ENCODE peak calls at places on chromosomes 16 and 17, in five cellular contexts. I, H, X, G and R are unnamed samples.

GRCh38 chr16:72287646-72288045 is 115.7 kb upstream of the PMFBP1 start:
- DNase-seq in X (no peak), I (no peak), H (no peak), G (no peak), R (no peak)

GRCh38 chr16:57883953-57884654 is 81.8 kb upstream of the KIFC3 start:
- DNase-seq in X (no peak), G (no peak), I (no peak), H (no peak), R (peak)

GRCh38 chr17:31690118-31690517 is 168.9 kb downstream of the COPRS start:
- DNase-seq in G (no peak), X (no peak), H (no peak), I (no peak), R (no peak)

GRCh38 chr16:74997042-74997491 is 1.8 kb upstream of the ZNRF1 start:
- DNase-seq in X (no peak), H (no peak), I (no peak), G (no peak), R (no peak)

GRCh38 chr17:19787733-19788357 is 39.7 kb upstream of the ALDH3A1 start:
- DNase-seq in G (no peak), X (no peak), I (no peak), H (no peak), R (no peak)

GRCh38 chr16:24337013-24337412 is 80.9 kb downstream of the CACNG3 start:
- DNase-seq in G (no peak), I (no peak), X (no peak), H (no peak), R (no peak)

GRCh38 chr17:50596191-50597037 is 35.9 kb downstream of the CACNA1G start:
- DNase-seq in H (no peak), G (no peak), I (no peak), X (no peak), R (no peak)

GRCh38 chr17:61279476-61280145 is 120.0 kb upstream of the TBX2 start:
- DNase-seq in X (no peak), I (no peak), H (no peak), G (no peak), R (no peak)

GRCh38 chr16:75546293-75546692 is 9.8 kb downstream of the TMEM231 start:
- DNase-seq in X (no peak), I (no peak), G (no peak), H (no peak), R (no peak)

GRCh38 chr16:30000768-30001631 is 5.0 kb downstream of the INO80E start:
- DNase-seq in H (no peak), X (no peak), I (no peak), G (no peak), R (peak)

GRCh38 chr17:40542562-40543411 is 22.5 kb downstream of the CCR7 start:
- DNase-seq in G (no peak), X (peak), I (peak), H (peak), R (peak)

GRCh38 chr16:12257926-12258561 is 281.5 kb downstream of the SNX29 start:
- DNase-seq in G (no peak), H (no peak), X (no peak), I (no peak), R (no peak)

GRCh38 chr16:17359778-17360177 is 111.0 kb downstream of the XYLT1 start:
- DNase-seq in G (no peak), H (peak), I (no peak), X (no peak), R (peak)

GRCh38 chr17:70613681-70614080 is 444.3 kb downstream of the KCNJ2 start:
- DNase-seq in G (no peak), X (no peak), H (no peak), I (no peak), R (no peak)

GRCh38 chr17:43579570-43580140 is 33.5 kb upstream of the ETV4 start:
- DNase-seq in X (no peak), G (no peak), I (no peak), H (no peak), R (no peak)

GRCh38 chr16:12228607-12229499 is 252.3 kb downstream of the SNX29 start:
- DNase-seq in H (peak), I (peak), X (no peak), G (peak), R (no peak)

GRCh38 chr17:2089021-2089422 is 34.1 kb downstream of the HIC1 start:
- DNase-seq in X (no peak), I (peak), H (no peak), G (no peak), R (peak)

GRCh38 chr17:43416998-43417891 is 18.5 kb downstream of the ARL4D start:
- DNase-seq in X (peak), I (no peak), H (no peak), G (no peak), R (no peak)

GRCh38 chr16:14364386-14365199 is 265.5 kb downstream of the PARN start:
- DNase-seq in I (no peak), G (peak), H (no peak), X (no peak), R (no peak)

GRCh38 chr17:4480929-4481898 is 17.5 kb upstream of the SPNS2 start:
- DNase-seq in X (no peak), I (no peak), G (no peak), H (no peak), R (peak)

GRCh38 chr16:66366433-66367299 is at the start of gene CDH5:
- DNase-seq in X (peak), H (peak), G (no peak), I (peak), R (peak)

GRCh38 chr17:50218071-50218759 is 16.8 kb upstream of the COL1A1 start:
- DNase-seq in I (no peak), X (no peak), G (no peak), H (no peak), R (no peak)

GRCh38 chr16:720507-720989 is 398 bp upstream of the ANTKMT start:
- DNase-seq in X (peak), G (no peak), H (peak), I (peak), R (no peak)

GRCh38 chr16:471353-472198 is 46.1 kb downstream of the RAB11FIP3 start:
- DNase-seq in I (no peak), H (peak), X (peak), G (no peak), R (no peak)

GRCh38 chr16:69613283-69614154 is 47.8 kb downstream of the NFAT5 start:
- DNase-seq in H (no peak), X (no peak), I (no peak), G (no peak), R (no peak)

GRCh38 chr16:29925173-29925804 is 737 bp downstream of the KCTD13 start:
- DNase-seq in H (no peak), X (no peak), G (no peak), I (peak), R (no peak)

GRCh38 chr17:34351041-34351575 is 5.2 kb upstream of the CCL13 start:
- DNase-seq in H (no peak), G (no peak), X (no peak), I (no peak), R (no peak)
- TF ChIP-seq POLR2AphosphoS5 in H (no peak), G (no peak), X (no peak), I (no peak), R (no peak)

GRCh38 chr16:28537076-28537475 is 1.7 kb downstream of the NUPR1 start:
- DNase-seq in X (no peak), H (no peak), I (no peak), G (no peak), R (no peak)
- TF ChIP-seq POLR2AphosphoS5 in X (no peak), H (no peak), I (no peak), G (no peak), R (no peak)

DNA sequence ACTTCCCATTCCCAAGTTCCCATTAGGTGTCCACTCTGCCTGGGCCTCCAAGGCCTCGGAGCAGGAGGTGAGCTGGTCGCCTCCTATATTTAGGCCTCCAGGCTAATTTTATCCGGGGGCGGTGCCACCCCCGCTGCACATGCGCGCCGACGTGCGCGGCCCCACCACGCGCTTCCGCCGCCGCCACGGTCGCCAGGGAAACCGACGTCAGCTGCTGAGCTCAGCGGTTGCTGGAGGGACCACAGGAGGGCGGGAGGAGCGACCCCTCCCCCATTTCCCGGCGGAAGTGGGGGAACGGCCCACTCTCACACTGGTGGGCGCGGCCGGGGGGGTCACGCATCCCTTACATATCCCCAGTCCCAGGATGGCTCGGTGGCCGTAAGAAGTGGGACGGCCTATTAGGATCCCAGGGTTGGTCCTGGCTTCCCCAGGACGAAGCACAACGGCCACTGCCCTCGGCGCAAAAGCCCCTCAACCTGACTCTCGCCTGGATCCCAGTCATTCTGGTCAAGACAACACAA is 1.0 kb downstream of the PER1 start:
- DNase-seq in X (peak), I (peak), G (no peak), H (peak), R (peak)
- TF ChIP-seq POLR2AphosphoS5 in X (peak), I (no peak), G (peak), H (no peak), R (peak)

DNA sequence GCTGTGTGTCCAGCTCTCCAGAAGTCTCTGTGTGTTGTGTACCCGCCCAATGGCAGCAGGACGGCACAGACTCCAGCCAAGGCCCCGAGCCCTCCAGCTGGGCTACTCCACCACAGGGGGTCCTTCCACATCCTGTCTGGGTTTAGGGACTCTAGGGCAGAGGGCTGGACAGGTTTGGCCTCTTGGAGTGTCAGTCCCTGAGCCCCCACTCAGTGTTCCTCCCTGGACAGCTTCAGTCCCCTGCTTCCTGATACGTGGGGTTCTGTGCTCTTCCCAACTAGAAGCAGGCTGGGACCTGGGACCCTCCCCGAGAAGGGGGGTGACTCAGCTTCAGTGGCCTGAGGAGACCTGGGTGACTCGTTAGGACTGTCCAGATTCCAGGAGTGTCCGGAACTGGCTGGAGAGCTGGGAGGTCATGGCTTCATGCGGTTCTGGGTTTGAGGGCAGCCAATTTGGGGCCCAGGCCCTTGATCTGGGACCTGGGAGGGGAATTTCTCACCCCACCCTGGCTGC is 4.2 kb downstream of the CDK3 start:
- DNase-seq in X (no peak), G (no peak), H (peak), I (no peak), R (no peak)
- TF ChIP-seq POLR2AphosphoS5 in X (no peak), G (no peak), H (no peak), I (no peak), R (no peak)

GRCh38 chr17:17028878-17029535 is 13.2 kb upstream of the MPRIP start:
- DNase-seq in G (no peak), H (no peak), I (no peak), X (peak), R (no peak)

GRCh38 chr17:17029938-17030337 is 12.3 kb upstream of the MPRIP start:
- DNase-seq in G (no peak), H (peak), I (no peak), X (no peak), R (no peak)

GRCh38 chr17:17027442-17028058 is 14.7 kb upstream of the MPRIP start:
- DNase-seq in H (no peak), X (no peak), G (no peak), I (no peak), R (no peak)

GRCh38 chr17:17026163-17026562 is 16.1 kb upstream of the MPRIP start:
- DNase-seq in G (no peak), I (no peak), X (no peak), H (no peak), R (no peak)

DNA sequence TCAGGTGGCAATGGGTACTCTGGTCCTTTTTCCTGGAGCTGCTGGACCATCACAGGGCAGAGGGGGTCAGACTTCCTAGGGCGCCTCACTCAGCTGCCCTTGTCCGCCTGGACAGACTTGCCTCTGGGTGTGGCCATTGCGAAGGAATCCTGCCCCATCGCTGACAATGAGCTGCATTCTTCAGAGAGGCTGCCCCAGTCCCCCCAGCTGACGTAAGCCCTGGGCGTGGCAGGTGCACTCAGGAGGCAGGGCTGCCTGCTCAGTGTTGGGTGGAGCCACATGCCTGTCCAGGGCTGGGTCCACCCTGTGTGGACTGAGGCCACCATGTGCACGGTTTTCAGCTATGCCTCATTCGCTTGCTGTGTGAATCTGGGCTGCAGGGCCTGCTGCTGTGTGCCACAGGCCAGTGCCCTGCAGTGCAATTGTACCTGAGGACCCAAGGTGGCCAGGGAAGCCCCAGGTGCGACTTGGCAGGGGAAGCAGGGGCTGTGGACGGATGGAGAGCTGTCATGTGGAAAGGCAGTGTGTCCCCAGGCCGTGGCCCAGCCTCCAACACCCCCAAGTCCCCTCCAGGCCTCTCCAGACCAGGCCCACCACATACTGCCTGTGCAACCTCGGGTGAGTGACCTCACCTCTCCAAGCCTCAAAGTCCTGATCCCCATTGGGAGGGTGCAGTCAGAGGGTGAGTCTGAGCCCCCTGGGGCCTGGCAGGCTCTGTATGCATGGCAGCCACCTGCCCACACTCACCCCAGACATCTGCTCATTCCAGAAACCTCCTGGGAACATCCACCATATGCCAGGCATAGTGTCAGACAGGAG is 14.0 kb upstream of the MPRIP start:
- DNase-seq in H (peak), I (no peak), X (peak), G (peak), R (no peak)
- TF ChIP-seq POLR2AphosphoS5 in H (no peak), I (no peak), X (no peak), G (peak), R (no peak)

GRCh38 chr17:14038206-14038605 is 31.1 kb upstream of the COX10 start:
- DNase-seq in I (no peak), X (no peak), H (no peak), G (no peak), R (no peak)

GRCh38 chr17:14037453-14037852 is 31.9 kb upstream of the COX10 start:
- DNase-seq in H (no peak), I (no peak), X (no peak), G (no peak), R (no peak)

GRCh38 chr17:14033166-14033565 is 36.1 kb upstream of the COX10 start:
- DNase-seq in G (no peak), X (no peak), I (no peak), H (no peak), R (no peak)

GRCh38 chr17:14032234-14032633 is 37.1 kb upstream of the COX10 start:
- DNase-seq in I (no peak), H (no peak), X (no peak), G (no peak), R (no peak)
- TF ChIP-seq POLR2AphosphoS5 in I (no peak), H (no peak), X (no peak), G (no peak), R (no peak)